ENCODE peak calls at places on chromosomes 2 and 18, in seven cellular contexts. F, V, B, N, A, W and R are unnamed samples.

GRCh38 chr2:182049330-182049729 is 63.7 kb downstream of the PPP1R1C start:
- DNase-seq in F (no peak), V (no peak), B (no peak), N (no peak), A (no peak), W (no peak), R (no peak)

GRCh38 chr18:62760403-62760734 is 45.0 kb downstream of the PHLPP1 start:
- DNase-seq in F (no peak), V (no peak), B (no peak), N (no peak), A (no peak), W (no peak), R (no peak)

GRCh38 chr18:10767658-10768057 is 241.8 kb downstream of the NAPG start:
- DNase-seq in F (no peak), V (no peak), B (no peak), N (no peak), A (no peak), W (no peak), R (peak; percentile 64)

GRCh38 chr18:59916746-59917145 is 16.9 kb downstream of the PMAIP1 start:
- DNase-seq in F (no peak), V (no peak), B (no peak), N (no peak), A (no peak), W (no peak), R (no peak)

GRCh38 chr2:172288603-172289002 is 138.8 kb upstream of the ITGA6 start:
- DNase-seq in F (no peak), V (no peak), B (peak; percentile 74), N (no peak), A (peak; percentile 68), W (no peak), R (no peak)

GRCh38 chr2:241929551-241930490 is 60.3 kb downstream of the RTP5 start:
- DNase-seq in F (no peak), V (no peak), B (no peak), N (no peak), A (no peak), W (no peak), R (no peak)

GRCh38 chr2:25854613-25855012 is 23.7 kb downstream of the ASXL2 start:
- DNase-seq in F (no peak), V (no peak), B (no peak), N (no peak), A (no peak), W (no peak), R (no peak)

GRCh38 chr2:150191349-150191748 is 296.1 kb downstream of the RND3 start:
- DNase-seq in F (no peak), V (no peak), B (no peak), N (peak; percentile 58), A (no peak), W (no peak), R (no peak)

GRCh38 chr2:66189598-66189997 is 245.3 kb upstream of the MEIS1 start:
- DNase-seq in F (no peak), V (no peak), B (no peak), N (peak; percentile 1), A (no peak), W (peak; percentile 1), R (no peak)

GRCh38 chr2:235045973-235046343 is 94.1 kb downstream of the SH3BP4 start:
- DNase-seq in F (no peak), V (no peak), B (no peak), N (no peak), A (no peak), W (no peak), R (no peak)

GRCh38 chr2:217710218-217710565 is 292.6 kb downstream of the TNS1 start:
- DNase-seq in F (no peak), V (no peak), B (no peak), N (peak; percentile 84), A (no peak), W (no peak), R (no peak)

GRCh38 chr2:226180485-226180884 is 619.1 kb downstream of the IRS1 start:
- DNase-seq in F (no peak), V (no peak), B (no peak), N (no peak), A (no peak), W (no peak), R (no peak)

GRCh38 chr2:160921401-160921964 is 238.7 kb upstream of the TANK start:
- DNase-seq in F (no peak), V (no peak), B (no peak), N (no peak), A (no peak), W (no peak), R (no peak)

GRCh38 chr18:48038636-48039035 is 108.2 kb upstream of the SMAD2 start:
- DNase-seq in F (no peak), V (no peak), B (no peak), N (no peak), A (no peak), W (no peak), R (no peak)

GRCh38 chr18:61764381-61764780 is 128.4 kb downstream of the RNF152 start:
- DNase-seq in F (no peak), V (no peak), B (no peak), N (no peak), A (no peak), W (no peak), R (no peak)

GRCh38 chr18:24014986-24015896 is 687 bp downstream of the TTC39C start:
- DNase-seq in F (no peak), V (peak; percentile 27), B (no peak), N (peak; percentile 80), A (peak; percentile 65), W (peak; percentile 79), R (peak; percentile 49)

GRCh38 chr2:238699307-238700121 is 148.4 kb upstream of the TWIST2 start:
- DNase-seq in F (no peak), V (no peak), B (no peak), N (no peak), A (no peak), W (no peak), R (no peak)

GRCh38 chr2:190657474-190658252 is 8.8 kb downstream of the NAB1 start:
- DNase-seq in F (no peak), V (no peak), B (no peak), N (no peak), A (no peak), W (no peak), R (no peak)

GRCh38 chr2:235421618-235422017 is 72.2 kb upstream of the AGAP1 start:
- DNase-seq in F (no peak), V (no peak), B (no peak), N (no peak), A (no peak), W (no peak), R (no peak)

GRCh38 chr2:234754126-234754525 is 197.7 kb upstream of the SH3BP4 start:
- DNase-seq in F (no peak), V (no peak), B (no peak), N (no peak), A (no peak), W (no peak), R (no peak)

GRCh38 chr2:84894758-84895520 is 10.5 kb upstream of the TMSB10 start:
- DNase-seq in F (no peak), V (no peak), B (no peak), N (no peak), A (no peak), W (no peak), R (no peak)

GRCh38 chr2:1665761-1666505 is 78.4 kb downstream of the PXDN start:
- DNase-seq in F (no peak), V (no peak), B (no peak), N (no peak), A (no peak), W (no peak), R (no peak)

GRCh38 chr2:215530191-215530968 is 94.5 kb upstream of the FN1 start:
- DNase-seq in F (no peak), V (no peak), B (no peak), N (no peak), A (no peak), W (no peak), R (no peak)